ENCODE peak calls at places on chromosomes 3 and 15, in eight cellular contexts. One of them, this sample, is unnamed.
A peak's percentile ranks its signal among the peaks of the same experiment; 100 is the strongest.

GRCh38 chr3:142019794-142020320 is 129.5 kb downstream of the TFDP2 start:
- DNase-seq in MG63: no peak
- DNase-seq in RWPE2: no peak
- DNase-seq in fibroblast of lung: no peak
- DNase-seq in dorsolateral prefrontal cortex: no peak
- DNase-seq in upper lobe of right lung: no peak
- DNase-seq in cardiac fibroblast: peak; percentile 25
- DNase-seq in kidney: no peak
- DNase-seq in this sample: no peak

GRCh38 chr3:107911337-107912000 is 179.4 kb downstream of the CD47 start:
- DNase-seq in dorsolateral prefrontal cortex: no peak
- DNase-seq in RWPE2: no peak
- DNase-seq in kidney: no peak
- DNase-seq in MG63: no peak
- DNase-seq in cardiac fibroblast: no peak
- DNase-seq in upper lobe of right lung: no peak
- DNase-seq in fibroblast of lung: no peak
- DNase-seq in this sample: no peak

GRCh38 chr3:113273011-113273410 is 61.7 kb downstream of the BOC start:
- DNase-seq in fibroblast of lung: no peak
- DNase-seq in kidney: peak; percentile 62
- DNase-seq in MG63: no peak
- DNase-seq in upper lobe of right lung: no peak
- DNase-seq in RWPE2: no peak
- DNase-seq in cardiac fibroblast: no peak
- DNase-seq in dorsolateral prefrontal cortex: no peak
- DNase-seq in this sample: no peak

GRCh38 chr3:70111381-70111780 is 111.8 kb downstream of the SAMMSON start:
- DNase-seq in upper lobe of right lung: no peak
- DNase-seq in RWPE2: no peak
- DNase-seq in kidney: no peak
- DNase-seq in dorsolateral prefrontal cortex: no peak
- DNase-seq in fibroblast of lung: no peak
- DNase-seq in MG63: no peak
- DNase-seq in cardiac fibroblast: no peak
- DNase-seq in this sample: no peak

GRCh38 chr3:119401069-119401468 is 62.3 kb downstream of the TMEM39A start:
- DNase-seq in fibroblast of lung: no peak
- DNase-seq in dorsolateral prefrontal cortex: no peak
- DNase-seq in kidney: no peak
- DNase-seq in upper lobe of right lung: no peak
- DNase-seq in MG63: no peak
- DNase-seq in RWPE2: no peak
- DNase-seq in cardiac fibroblast: no peak
- DNase-seq in this sample: no peak

GRCh38 chr3:167480748-167481147 is 6.9 kb upstream of the SERPINI2 start:
- DNase-seq in RWPE2: no peak
- DNase-seq in cardiac fibroblast: no peak
- DNase-seq in fibroblast of lung: no peak
- DNase-seq in upper lobe of right lung: no peak
- DNase-seq in dorsolateral prefrontal cortex: no peak
- DNase-seq in MG63: no peak
- DNase-seq in kidney: no peak
- DNase-seq in this sample: no peak

GRCh38 chr15:78420766-78421165 is 17.2 kb upstream of the IREB2 start:
- DNase-seq in MG63: no peak
- DNase-seq in dorsolateral prefrontal cortex: no peak
- DNase-seq in kidney: no peak
- DNase-seq in fibroblast of lung: no peak
- DNase-seq in cardiac fibroblast: no peak
- DNase-seq in RWPE2: peak; percentile 69
- DNase-seq in upper lobe of right lung: no peak
- DNase-seq in this sample: no peak

GRCh38 chr3:168327836-168328235 is 232.1 kb upstream of the GOLIM4 start:
- DNase-seq in MG63: no peak
- DNase-seq in upper lobe of right lung: no peak
- DNase-seq in fibroblast of lung: peak; percentile 70
- DNase-seq in kidney: no peak
- DNase-seq in RWPE2: no peak
- DNase-seq in cardiac fibroblast: no peak
- DNase-seq in dorsolateral prefrontal cortex: no peak
- DNase-seq in this sample: no peak

GRCh38 chr3:77161098-77161497 is 121.2 kb downstream of the ROBO2 start:
- DNase-seq in kidney: no peak
- DNase-seq in dorsolateral prefrontal cortex: no peak
- DNase-seq in fibroblast of lung: no peak
- DNase-seq in upper lobe of right lung: no peak
- DNase-seq in RWPE2: no peak
- DNase-seq in cardiac fibroblast: no peak
- DNase-seq in MG63: no peak
- DNase-seq in this sample: no peak

GRCh38 chr15:37900286-37901221 is 33.9 kb upstream of the TMCO5A start:
- DNase-seq in fibroblast of lung: no peak
- DNase-seq in upper lobe of right lung: no peak
- DNase-seq in cardiac fibroblast: peak; percentile 76
- DNase-seq in MG63: peak; percentile 43
- DNase-seq in dorsolateral prefrontal cortex: no peak
- DNase-seq in kidney: no peak
- DNase-seq in RWPE2: peak; percentile 63
- DNase-seq in this sample: no peak

GRCh38 chr3:55828712-55829111 is 341.6 kb upstream of the WNT5A start:
- DNase-seq in fibroblast of lung: peak; percentile 43
- DNase-seq in RWPE2: no peak
- DNase-seq in MG63: peak; percentile 42
- DNase-seq in cardiac fibroblast: no peak
- DNase-seq in kidney: no peak
- DNase-seq in upper lobe of right lung: no peak
- DNase-seq in dorsolateral prefrontal cortex: no peak
- DNase-seq in this sample: no peak

GRCh38 chr3:184637705-184638104 is 74.2 kb downstream of the MAGEF1 start:
- DNase-seq in RWPE2: no peak
- DNase-seq in fibroblast of lung: no peak
- DNase-seq in MG63: no peak
- DNase-seq in kidney: no peak
- DNase-seq in cardiac fibroblast: peak; percentile 7
- DNase-seq in dorsolateral prefrontal cortex: no peak
- DNase-seq in upper lobe of right lung: no peak
- DNase-seq in this sample: no peak

GRCh38 chr15:101579766-101580165 is 72.4 kb downstream of the TM2D3 start:
- DNase-seq in RWPE2: peak; percentile 87
- DNase-seq in fibroblast of lung: no peak
- DNase-seq in cardiac fibroblast: peak; percentile 73
- DNase-seq in dorsolateral prefrontal cortex: no peak
- DNase-seq in MG63: peak; percentile 87
- DNase-seq in kidney: no peak
- DNase-seq in upper lobe of right lung: no peak
- DNase-seq in this sample: no peak

GRCh38 chr15:54082836-54083492 is 104.7 kb downstream of the UNC13C start:
- DNase-seq in cardiac fibroblast: peak; percentile 5
- DNase-seq in fibroblast of lung: peak; percentile 10
- DNase-seq in MG63: peak; percentile 3
- DNase-seq in kidney: peak; percentile 51
- DNase-seq in dorsolateral prefrontal cortex: no peak
- DNase-seq in RWPE2: no peak
- DNase-seq in upper lobe of right lung: no peak
- DNase-seq in this sample: no peak

GRCh38 chr15:91885714-91886265 is 32.3 kb downstream of the SLCO3A1 start:
- DNase-seq in cardiac fibroblast: no peak
- DNase-seq in MG63: no peak
- DNase-seq in fibroblast of lung: no peak
- DNase-seq in upper lobe of right lung: no peak
- DNase-seq in RWPE2: no peak
- DNase-seq in kidney: no peak
- DNase-seq in dorsolateral prefrontal cortex: no peak
- DNase-seq in this sample: no peak

GRCh38 chr3:74883690-74884089 is 269.2 kb upstream of the CNTN3 start:
- DNase-seq in cardiac fibroblast: peak; percentile 30
- DNase-seq in MG63: no peak
- DNase-seq in kidney: no peak
- DNase-seq in RWPE2: no peak
- DNase-seq in fibroblast of lung: peak; percentile 8
- DNase-seq in upper lobe of right lung: no peak
- DNase-seq in dorsolateral prefrontal cortex: no peak
- DNase-seq in this sample: no peak

GRCh38 chr3:180184806-180185205 is 148.1 kb upstream of the PEX5L start:
- DNase-seq in MG63: no peak
- DNase-seq in dorsolateral prefrontal cortex: no peak
- DNase-seq in upper lobe of right lung: no peak
- DNase-seq in RWPE2: no peak
- DNase-seq in kidney: no peak
- DNase-seq in cardiac fibroblast: no peak
- DNase-seq in fibroblast of lung: no peak
- DNase-seq in this sample: no peak

GRCh38 chr3:11136116-11136515 is 18.2 kb upstream of the HRH1 start:
- DNase-seq in cardiac fibroblast: peak; percentile 52
- DNase-seq in MG63: peak; percentile 62
- DNase-seq in dorsolateral prefrontal cortex: no peak
- DNase-seq in fibroblast of lung: peak; percentile 69
- DNase-seq in upper lobe of right lung: no peak
- DNase-seq in RWPE2: no peak
- DNase-seq in kidney: no peak
- DNase-seq in this sample: no peak

GRCh38 chr3:72265250-72265649 is 480.3 kb upstream of the PROK2 start:
- DNase-seq in dorsolateral prefrontal cortex: no peak
- DNase-seq in fibroblast of lung: peak; percentile 57
- DNase-seq in RWPE2: no peak
- DNase-seq in upper lobe of right lung: no peak
- DNase-seq in cardiac fibroblast: peak; percentile 53
- DNase-seq in MG63: no peak
- DNase-seq in kidney: no peak
- DNase-seq in this sample: no peak

GRCh38 chr3:186786810-186787375 is 3.5 kb downstream of the EIF4A2 start:
- DNase-seq in MG63: no peak
- DNase-seq in fibroblast of lung: no peak
- DNase-seq in cardiac fibroblast: no peak
- DNase-seq in dorsolateral prefrontal cortex: no peak
- DNase-seq in RWPE2: no peak
- DNase-seq in upper lobe of right lung: no peak
- DNase-seq in kidney: no peak
- DNase-seq in this sample: no peak
- H3K4me3 ChIP-seq in MG63: peak overlapping the region; percentile 97
- H3K4me3 ChIP-seq in fibroblast of lung: peak overlapping the region; percentile 100
- H3K4me3 ChIP-seq in cardiac fibroblast: no peak overlapping the region
- H3K4me3 ChIP-seq in dorsolateral prefrontal cortex: peak overlapping the region; percentile 97
- H3K4me3 ChIP-seq in RWPE2: no peak overlapping the region
- H3K4me3 ChIP-seq in upper lobe of right lung: peak overlapping the region; percentile 88
- H3K4me3 ChIP-seq in kidney: no peak overlapping the region
- H3K4me3 ChIP-seq in this sample: peak overlapping the region; percentile 84

GRCh38 chr15:51133140-51133630 is 38.5 kb upstream of the TNFAIP8L3 start:
- DNase-seq in cardiac fibroblast: no peak
- DNase-seq in upper lobe of right lung: no peak
- DNase-seq in kidney: no peak
- DNase-seq in dorsolateral prefrontal cortex: no peak
- DNase-seq in MG63: no peak
- DNase-seq in RWPE2: no peak
- DNase-seq in fibroblast of lung: no peak
- DNase-seq in this sample: no peak
- H3K4me3 ChIP-seq in cardiac fibroblast: no peak overlapping the region
- H3K4me3 ChIP-seq in upper lobe of right lung: no peak overlapping the region
- H3K4me3 ChIP-seq in kidney: no peak overlapping the region
- H3K4me3 ChIP-seq in dorsolateral prefrontal cortex: no peak overlapping the region
- H3K4me3 ChIP-seq in MG63: no peak overlapping the region
- H3K4me3 ChIP-seq in RWPE2: no peak overlapping the region
- H3K4me3 ChIP-seq in fibroblast of lung: no peak overlapping the region
- H3K4me3 ChIP-seq in this sample: no peak overlapping the region

GRCh38 chr3:14602804-14603644 is 48.5 kb upstream of the CCDC174 start:
- DNase-seq in kidney: no peak
- DNase-seq in MG63: peak; percentile 17
- DNase-seq in RWPE2: no peak
- DNase-seq in fibroblast of lung: no peak
- DNase-seq in dorsolateral prefrontal cortex: no peak
- DNase-seq in upper lobe of right lung: no peak
- DNase-seq in cardiac fibroblast: no peak
- DNase-seq in this sample: no peak
- H3K4me3 ChIP-seq in kidney: no peak overlapping the region
- H3K4me3 ChIP-seq in MG63: no peak overlapping the region
- H3K4me3 ChIP-seq in RWPE2: peak overlapping the region; percentile 22
- H3K4me3 ChIP-seq in fibroblast of lung: no peak overlapping the region
- H3K4me3 ChIP-seq in dorsolateral prefrontal cortex: peak overlapping the region; percentile 44
- H3K4me3 ChIP-seq in upper lobe of right lung: no peak overlapping the region
- H3K4me3 ChIP-seq in cardiac fibroblast: no peak overlapping the region
- H3K4me3 ChIP-seq in this sample: peak overlapping the region; percentile 27

GRCh38 chr3:188339410-188340295 is 185.7 kb downstream of the LPP start:
- DNase-seq in dorsolateral prefrontal cortex: no peak
- DNase-seq in fibroblast of lung: no peak
- DNase-seq in kidney: no peak
- DNase-seq in MG63: no peak
- DNase-seq in upper lobe of right lung: no peak
- DNase-seq in RWPE2: no peak
- DNase-seq in cardiac fibroblast: no peak
- DNase-seq in this sample: no peak

GRCh38 chr3:188343894-188344293 is 189.9 kb downstream of the LPP start:
- DNase-seq in upper lobe of right lung: no peak
- DNase-seq in RWPE2: no peak
- DNase-seq in MG63: no peak
- DNase-seq in dorsolateral prefrontal cortex: no peak
- DNase-seq in kidney: no peak
- DNase-seq in cardiac fibroblast: no peak
- DNase-seq in fibroblast of lung: no peak
- DNase-seq in this sample: peak; percentile 17

GRCh38 chr3:188345223-188345622 is 191.3 kb downstream of the LPP start:
- DNase-seq in RWPE2: no peak
- DNase-seq in MG63: no peak
- DNase-seq in dorsolateral prefrontal cortex: no peak
- DNase-seq in fibroblast of lung: peak; percentile 29
- DNase-seq in cardiac fibroblast: peak; percentile 73
- DNase-seq in kidney: no peak
- DNase-seq in upper lobe of right lung: no peak
- DNase-seq in this sample: no peak

GRCh38 chr3:188341501-188341900 is 187.5 kb downstream of the LPP start:
- DNase-seq in upper lobe of right lung: no peak
- DNase-seq in dorsolateral prefrontal cortex: no peak
- DNase-seq in RWPE2: no peak
- DNase-seq in MG63: no peak
- DNase-seq in fibroblast of lung: no peak
- DNase-seq in kidney: no peak
- DNase-seq in cardiac fibroblast: no peak
- DNase-seq in this sample: no peak

DNA sequence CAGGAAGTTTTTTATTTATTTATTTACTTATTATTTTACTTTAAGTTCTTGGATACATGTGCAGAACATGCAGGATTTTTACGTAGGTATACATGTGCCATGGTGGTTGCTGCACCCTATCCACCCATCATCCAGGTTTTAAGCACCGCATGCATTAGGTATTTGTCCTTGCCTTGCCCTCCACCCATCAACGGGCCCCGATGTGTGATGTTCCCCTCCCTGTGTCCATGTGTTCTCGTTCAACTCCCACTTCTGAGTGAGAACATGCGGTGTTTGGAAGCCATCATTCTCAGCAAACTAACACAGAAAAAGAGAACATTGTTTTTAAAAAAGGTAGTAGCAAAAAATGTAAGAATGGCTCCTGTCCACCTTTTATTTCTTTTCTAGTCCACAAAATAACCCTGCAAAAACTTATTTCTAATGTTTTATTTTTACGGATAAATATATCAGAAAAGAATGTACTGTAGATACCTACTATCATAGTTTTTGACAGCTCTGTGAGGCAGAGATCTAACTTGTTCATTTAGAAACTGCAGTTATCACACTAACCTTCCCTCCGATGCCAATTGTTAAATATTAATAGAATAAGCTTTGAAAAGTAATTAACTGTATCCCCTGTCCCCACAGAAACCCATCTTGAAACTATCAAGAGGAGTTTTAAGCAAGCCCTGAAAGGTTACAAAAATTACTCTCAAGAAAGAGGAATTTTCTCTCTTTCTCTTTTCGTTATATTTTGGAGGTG is 189.2 kb downstream of the LPP start:
- DNase-seq in fibroblast of lung: no peak
- DNase-seq in kidney: no peak
- DNase-seq in RWPE2: no peak
- DNase-seq in MG63: no peak
- DNase-seq in dorsolateral prefrontal cortex: no peak
- DNase-seq in upper lobe of right lung: no peak
- DNase-seq in cardiac fibroblast: no peak
- DNase-seq in this sample: peak; percentile 31
- H3K4me3 ChIP-seq in fibroblast of lung: no peak overlapping the region
- H3K4me3 ChIP-seq in kidney: no peak overlapping the region
- H3K4me3 ChIP-seq in RWPE2: no peak overlapping the region
- H3K4me3 ChIP-seq in MG63: no peak overlapping the region
- H3K4me3 ChIP-seq in dorsolateral prefrontal cortex: no peak overlapping the region
- H3K4me3 ChIP-seq in upper lobe of right lung: no peak overlapping the region
- H3K4me3 ChIP-seq in cardiac fibroblast: no peak overlapping the region
- H3K4me3 ChIP-seq in this sample: no peak overlapping the region

This sample was measured in heart right ventricle.